ENCODE peak calls at places on chromosome 19, in seven cellular contexts. U is left ventricle myocardium inferior, I is GM12878, E is A549, L is spleen, T is mesenchymal stem cell, R is adrenal gland. X is an unnamed sample. For H3K4me1, the result is how much of the 10 kb centered on the place peaks cover.

GRCh38 chr19:28420731-28421550 is 792.0 kb downstream of the UQCRFS1 start:
- DNase-seq in I (no peak), U (no peak), T (no peak), E (no peak), R (peak), L (no peak), X (no peak)

GRCh38 chr19:10686661-10687517 is 14.3 kb upstream of the QTRT1 start:
- DNase-seq in T (no peak), L (no peak), I (no peak), E (no peak), U (peak), R (no peak), X (no peak)

GRCh38 chr19:19618384-19619051 is at the start of gene PBX4:
- DNase-seq in T (peak), E (peak), I (peak), U (peak), L (peak), R (peak), X (peak)

GRCh38 chr19:28294395-28294794 is 918.6 kb downstream of the UQCRFS1 start:
- DNase-seq in L (no peak), U (no peak), E (no peak), T (no peak), R (no peak), I (no peak), X (no peak)

GRCh38 chr19:31257426-31258130 is 91.7 kb downstream of the TSHZ3 start:
- DNase-seq in L (no peak), R (peak), E (no peak), U (no peak), T (no peak), I (no peak), X (no peak)

GRCh38 chr19:35045667-35046300 is 4.3 kb downstream of the HPN start:
- DNase-seq in E (peak), L (no peak), R (peak), T (peak), I (peak), U (no peak), X (peak)

GRCh38 chr19:4537953-4538600 is 1.8 kb downstream of the LRG1 start:
- DNase-seq in U (no peak), T (no peak), R (no peak), E (no peak), L (no peak), I (no peak), X (no peak)

GRCh38 chr19:36482876-36483275 is 6.5 kb downstream of the ZNF566 start:
- DNase-seq in R (no peak), L (no peak), T (no peak), U (no peak), E (no peak), I (no peak), X (no peak)

GRCh38 chr19:50839712-50840655 is 6.6 kb upstream of the KLK15 start:
- DNase-seq in I (no peak), E (no peak), U (no peak), L (no peak), R (no peak), T (no peak), X (peak)

GRCh38 chr19:17332677-17333581 is 1.7 kb downstream of the ANO8 start:
- DNase-seq in R (peak), T (peak), L (peak), U (no peak), I (peak), E (peak), X (peak)

GRCh38 chr19:7480975-7481265 is 7.9 kb downstream of the PEX11G start:
- DNase-seq in E (no peak), L (no peak), T (no peak), U (no peak), R (peak), I (no peak), X (peak)

GRCh38 chr19:8557637-8558238 is 19.5 kb downstream of the MYO1F start:
- DNase-seq in L (no peak), T (no peak), R (no peak), U (no peak), I (no peak), E (no peak), X (no peak)

GRCh38 chr19:2477732-2478191 is 1.8 kb downstream of the GADD45B start:
- DNase-seq in E (no peak), T (peak), R (no peak), I (no peak), U (no peak), L (peak), X (peak)

GRCh38 chr19:16315825-16316505 is 8.7 kb upstream of the KLF2 start:
- DNase-seq in T (peak), R (peak), E (no peak), I (no peak), L (no peak), U (peak), X (peak)

GRCh38 chr19:36939153-36939552 is 23.0 kb downstream of the ZNF568 start:
- DNase-seq in U (no peak), L (no peak), E (no peak), R (no peak), T (no peak), I (no peak), X (no peak)

GRCh38 chr19:43625918-43626579 is 6.6 kb upstream of the ZNF428 start:
- DNase-seq in T (no peak), R (no peak), E (peak), U (no peak), L (no peak), I (no peak), X (no peak)

GRCh38 chr19:34662919-34663318 is 14.0 kb downstream of the SCGB2B2 start:
- DNase-seq in U (no peak), I (no peak), R (no peak), T (no peak), L (no peak), E (no peak), X (no peak)

GRCh38 chr19:4393947-4394590 is 6.3 kb downstream of the SH3GL1 start:
- DNase-seq in U (no peak), I (no peak), E (no peak), L (no peak), R (no peak), T (peak), X (no peak)

GRCh38 chr19:44741258-44741731 is 7.2 kb upstream of the BCL3 start:
- DNase-seq in L (no peak), T (peak), E (no peak), R (peak), I (no peak), U (no peak), X (no peak)

GRCh38 chr19:10514211-10515145 is 2.8 kb downstream of the S1PR5 start:
- DNase-seq in L (no peak), U (no peak), E (no peak), R (no peak), T (no peak), I (no peak), X (no peak)

GRCh38 chr19:41821003-41821735 is 23.3 kb downstream of the LYPD4 start:
- DNase-seq in R (no peak), I (peak), L (peak), T (no peak), E (peak), U (no peak), X (peak)

GRCh38 chr19:12668937-12669271 is 2.3 kb downstream of the WDR83 start:
- DNase-seq in L (no peak), I (no peak), T (peak), U (peak), R (peak), E (no peak), X (no peak)

GRCh38 chr19:14375582-14376291 is 5.5 kb upstream of the ADGRE5 start:
- DNase-seq in U (peak), R (peak), L (peak), I (no peak), E (no peak), T (peak), X (peak)
- H3K4me3 ChIP-seq in U (peak), R (no peak), L (no peak), I (peak), E (no peak), T (no peak), X (no peak)

GRCh38 chr19:58394821-58395219 is 636 bp upstream of the RNF225 start:
- DNase-seq in I (no peak), U (no peak), T (no peak), E (no peak), L (no peak), R (no peak), X (peak)

GRCh38 chr19:58395220-58395978 is at the start of gene RNF225:
- DNase-seq in T (no peak), I (no peak), E (no peak), U (no peak), L (no peak), R (no peak), X (peak)

GRCh38 chr19:58395979-58396627 is 647 bp downstream of the RNF225 start:
- DNase-seq in I (no peak), L (no peak), E (no peak), U (no peak), T (no peak), R (no peak), X (peak)

GRCh38 chr19:58392945-58393724 is 2.3 kb upstream of the RNF225 start:
- DNase-seq in I (no peak), R (no peak), U (no peak), L (no peak), E (no peak), T (no peak), X (no peak)

GRCh38 chr19:58393725-58394033 is 1.8 kb upstream of the RNF225 start:
- DNase-seq in R (no peak), T (no peak), L (no peak), E (no peak), U (no peak), I (no peak), X (no peak)
- H3K4me1 ChIP-seq in R (under half), T (under half), L (under half), E (under half), U (under half), I (under half), X (under half)

DNA sequence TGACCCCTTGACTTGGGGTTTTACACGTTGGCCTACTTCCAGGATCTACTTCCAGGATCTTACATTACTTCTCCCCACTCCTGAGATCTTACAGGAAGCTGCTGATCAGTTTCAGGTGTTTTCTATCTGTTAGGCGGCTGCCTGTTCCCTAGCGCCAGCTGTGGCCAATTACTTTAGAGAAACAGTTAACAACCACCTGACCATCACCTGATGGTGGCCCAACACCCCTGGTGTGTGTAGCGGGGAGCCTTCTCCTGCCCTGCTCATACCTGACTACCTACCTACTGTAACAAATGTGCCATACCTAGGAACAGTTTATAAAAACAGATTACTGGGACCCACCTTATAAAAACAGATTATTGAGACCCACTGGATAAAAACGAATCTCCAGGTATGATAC is 2.8 kb upstream of the POP4 start:
- DNase-seq in I (no peak), U (no peak), L (peak), R (no peak), E (no peak), T (no peak), X (no peak)
- H3K4me3 ChIP-seq in I (no peak), U (no peak), L (no peak), R (no peak), E (no peak), T (no peak), X (no peak)

GRCh38 chr19:6034512-6034911 is 56.6 kb upstream of the RANBP3 start:
- DNase-seq in R (peak), I (no peak), T (no peak), U (no peak), E (no peak), L (no peak), X (no peak)

GRCh38 chr19:6030214-6030507 is 52.2 kb upstream of the RANBP3 start:
- DNase-seq in T (peak), I (no peak), R (peak), L (no peak), U (no peak), E (no peak), X (no peak)

GRCh38 chr19:6032827-6033226 is 54.9 kb upstream of the RANBP3 start:
- DNase-seq in L (no peak), E (no peak), R (peak), I (no peak), U (no peak), T (no peak), X (no peak)

GRCh38 chr19:6033744-6034264 is 55.9 kb upstream of the RANBP3 start:
- DNase-seq in T (no peak), L (no peak), U (no peak), I (no peak), R (peak), E (no peak), X (no peak)

DNA sequence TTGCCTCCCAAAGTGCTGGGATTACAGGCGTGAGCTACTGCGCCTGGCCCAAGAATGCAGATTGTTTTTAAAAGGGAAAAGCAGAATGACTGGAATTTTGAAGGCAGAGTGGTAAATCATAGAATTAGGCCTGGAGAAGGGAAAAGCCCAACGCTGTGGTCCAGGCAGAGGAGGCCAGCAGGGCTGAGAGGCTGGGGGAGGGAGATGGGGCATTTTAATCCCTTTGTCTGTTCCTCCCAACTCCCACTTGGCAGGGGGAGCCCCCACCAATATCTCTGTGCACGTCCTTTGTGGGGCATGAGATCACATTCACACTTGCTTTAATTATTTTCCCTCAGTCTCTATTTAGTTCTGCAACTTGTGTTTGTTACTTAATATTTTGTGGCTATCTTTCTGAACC is 54.4 kb upstream of the RANBP3 start:
- DNase-seq in R (peak), T (no peak), L (no peak), E (no peak), U (no peak), I (no peak), X (no peak)
- H3K4me1 ChIP-seq in R (under half), T (under half), L (under half), E (under half), U (under half), I (under half), X (under half)

X was measured in aorta.